ENCODE peak calls at places on chromosome 21, in four cellular contexts. K is CD8-positive, alpha-beta memory T cell; E is DND-41; I is K562. Y is an unnamed sample.

GRCh38 chr21:44083631-44084291 is 23.4 kb upstream of the PWP2 start:
- DNase-seq in E (peak; percentile 70), I (no peak), K (peak; percentile 58), Y (peak; percentile 69)

GRCh38 chr21:21345872-21346271 is 347.7 kb downstream of the NCAM2 start:
- DNase-seq in K (no peak), I (no peak), E (no peak), Y (no peak)

GRCh38 chr21:43771698-43772367 is 4.3 kb downstream of the CSTB start:
- DNase-seq in K (no peak), I (no peak), E (no peak), Y (no peak)

GRCh38 chr21:39373634-39374033 is 24.7 kb upstream of the HMGN1 start:
- DNase-seq in I (peak; percentile 29), E (no peak), K (no peak), Y (no peak)

GRCh38 chr21:45285266-45285931 is 2.3 kb downstream of the POFUT2 start:
- DNase-seq in K (no peak), E (no peak), I (no peak), Y (no peak)

GRCh38 chr21:31872452-31873274 is at the start of gene HUNK:
- DNase-seq in I (no peak), K (no peak), E (no peak), Y (no peak)

GRCh38 chr21:15005391-15005790 is 59.4 kb downstream of the NRIP1 start:
- DNase-seq in I (no peak), K (no peak), E (peak; percentile 59), Y (peak; percentile 12)

GRCh38 chr21:44067011-44067839 is 40.0 kb upstream of the PWP2 start:
- DNase-seq in K (no peak), I (no peak), E (no peak), Y (no peak)

GRCh38 chr21:45318556-45319341 is 31.1 kb upstream of the POFUT2 start:
- DNase-seq in K (no peak), I (peak; percentile 95), E (no peak), Y (no peak)

GRCh38 chr21:38800924-38801744 is 4.6 kb upstream of the ETS2 start:
- DNase-seq in E (no peak), I (no peak), K (no peak), Y (no peak)

GRCh38 chr21:27369962-27370578 is 403.2 kb upstream of the ADAMTS5 start:
- DNase-seq in I (no peak), K (no peak), E (no peak), Y (no peak)

GRCh38 chr21:15064576-15065380 is at the start of gene NRIP1:
- DNase-seq in K (peak; percentile 67), E (peak; percentile 85), I (peak; percentile 77), Y (peak; percentile 81)

GRCh38 chr21:25967566-25968438 is 202.8 kb downstream of the APP start:
- DNase-seq in K (no peak), I (no peak), E (no peak), Y (no peak)

GRCh38 chr21:15241997-15242767 is 177.4 kb upstream of the NRIP1 start:
- DNase-seq in I (no peak), E (no peak), K (no peak), Y (no peak)

GRCh38 chr21:44727321-44727720 is 15.9 kb upstream of the TSPEAR start:
- DNase-seq in E (no peak), K (no peak), I (no peak), Y (no peak)

GRCh38 chr21:37437376-37438080 is 71.0 kb downstream of the DYRK1A start:
- DNase-seq in E (no peak), I (no peak), K (no peak), Y (no peak)

GRCh38 chr21:21860888-21861287 is 862.7 kb downstream of the NCAM2 start:
- DNase-seq in K (no peak), E (no peak), I (no peak), Y (no peak)

GRCh38 chr21:38956791-38957571 is 151.3 kb downstream of the ETS2 start:
- DNase-seq in K (no peak), E (no peak), I (no peak), Y (no peak)

GRCh38 chr21:44818636-44819011 is 762 bp upstream of the SUMO3 start:
- DNase-seq in I (no peak), E (no peak), K (peak; percentile 5), Y (no peak)

GRCh38 chr21:44897326-44898010 is 23.2 kb downstream of the ITGB2 start:
- DNase-seq in E (peak; percentile 22), I (peak; percentile 55), K (no peak), Y (no peak)

GRCh38 chr21:15446193-15446592 is 283.6 kb upstream of the USP25 start:
- DNase-seq in K (no peak), E (no peak), I (no peak), Y (no peak)

GRCh38 chr21:15559612-15560011 is 170.2 kb upstream of the USP25 start:
- DNase-seq in E (no peak), I (no peak), K (no peak), Y (no peak)

GRCh38 chr21:39314155-39315027 is 959 bp upstream of the BRWD1 start:
- DNase-seq in I (no peak), E (peak; percentile 69), K (peak; percentile 26), Y (no peak)

GRCh38 chr21:27953328-27954045 is 986.6 kb upstream of the ADAMTS5 start:
- DNase-seq in K (no peak), I (no peak), E (no peak), Y (no peak)

GRCh38 chr21:41217656-41218380 is 49.9 kb downstream of the BACE2 start:
- DNase-seq in K (no peak), I (peak; percentile 52), E (no peak), Y (no peak)

DNA sequence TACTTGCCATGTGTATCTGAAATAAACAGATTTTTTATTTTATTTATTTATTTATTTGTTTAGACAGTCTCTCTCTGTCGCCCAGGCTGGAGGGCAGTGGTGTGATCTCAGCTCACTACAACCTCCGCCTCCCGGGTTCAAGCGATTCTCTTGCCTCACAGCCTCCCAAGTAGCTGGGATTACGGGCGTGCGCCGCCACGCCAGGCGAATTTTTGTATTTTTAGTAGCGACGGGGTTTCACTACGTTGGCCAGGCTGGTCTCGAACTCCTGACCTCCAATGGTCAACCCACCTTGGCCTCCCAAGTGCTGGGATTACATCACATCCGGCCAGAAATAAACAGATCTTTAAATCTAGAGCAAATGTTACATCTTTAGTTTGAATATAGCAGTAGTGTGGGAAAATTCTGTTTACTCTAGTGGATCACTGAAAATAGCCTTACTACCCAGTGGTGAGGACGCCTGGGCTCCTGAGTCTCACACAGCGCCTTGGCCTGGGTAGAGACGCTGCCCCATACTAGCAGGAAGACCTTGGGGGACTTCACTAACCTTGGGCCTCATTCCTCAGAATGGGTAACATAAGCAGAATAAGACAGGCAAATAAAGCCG is 709 bp downstream of the GART start:
- DNase-seq in I (no peak), K (no peak), E (peak; percentile 25), Y (no peak)
- H3K27ac ChIP-seq in I (peak overlapping the region; percentile 99), K (peak overlapping the region; percentile 99), E (peak overlapping the region; percentile 99), Y (peak overlapping the region; percentile 99)

GRCh38 chr21:22898061-22898460 is 1899.9 kb downstream of the NCAM2 start:
- DNase-seq in E (no peak), K (no peak), I (no peak), Y (no peak)
- H3K27ac ChIP-seq in E (no peak overlapping the region), K (no peak overlapping the region), I (no peak overlapping the region), Y (no peak overlapping the region)

DNA sequence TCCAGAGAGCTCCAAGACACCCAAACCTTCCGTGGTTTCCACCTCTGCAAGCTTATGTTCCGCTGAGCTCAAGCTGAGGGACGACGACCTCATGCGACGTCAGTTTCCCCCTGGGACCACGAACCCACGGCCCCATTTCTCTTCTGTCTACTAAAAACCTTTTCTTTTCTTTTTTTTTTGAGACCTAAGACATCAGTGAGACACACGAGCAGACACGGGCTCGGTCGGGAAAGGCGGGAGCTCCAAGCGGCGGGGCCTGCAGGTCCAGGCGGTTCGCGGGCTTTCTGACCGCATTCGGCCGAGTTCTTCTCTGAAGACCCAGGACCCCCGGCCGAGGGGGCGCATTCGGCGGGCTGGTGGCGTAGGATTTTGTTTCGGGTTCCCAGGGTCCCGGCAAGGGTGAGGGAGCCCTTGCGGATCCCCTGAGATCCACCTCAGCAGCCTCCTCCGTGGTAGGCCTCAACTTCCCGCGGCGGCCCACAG is 402 bp downstream of the C21orf58 start:
- DNase-seq in I (no peak), E (peak; percentile 25), K (no peak), Y (no peak)
- H3K27ac ChIP-seq in I (peak overlapping the region; percentile 99), E (peak overlapping the region; percentile 99), K (peak overlapping the region; percentile 93), Y (peak overlapping the region; percentile 10)

GRCh38 chr21:17900990-17901385 is 81.8 kb upstream of the C21orf91 start:
- DNase-seq in K (no peak), I (no peak), E (no peak), Y (no peak)
- H3K27ac ChIP-seq in K (no peak overlapping the region), I (no peak overlapping the region), E (no peak overlapping the region), Y (no peak overlapping the region)

GRCh38 chr21:42461881-42462877 is 33.8 kb downstream of the RSPH1 start:
- DNase-seq in K (no peak), I (peak; percentile 33), E (no peak), Y (no peak)
- H3K27ac ChIP-seq in K (no peak overlapping the region), I (no peak overlapping the region), E (peak overlapping the region; percentile 72), Y (no peak overlapping the region)

GRCh38 chr21:36104306-36105300 is 30.3 kb upstream of the CBR3 start:
- DNase-seq in I (peak; percentile 40), E (peak; percentile 11), K (peak; percentile 14), Y (peak; percentile 29)
- H3K27ac ChIP-seq in I (no peak overlapping the region), E (no peak overlapping the region), K (no peak overlapping the region), Y (no peak overlapping the region)

GRCh38 chr21:16587141-16587570 is 857.4 kb downstream of the USP25 start:
- DNase-seq in I (no peak), K (no peak), E (no peak), Y (no peak)
- H3K27ac ChIP-seq in I (no peak overlapping the region), K (no peak overlapping the region), E (no peak overlapping the region), Y (no peak overlapping the region)